ENCODE peak calls at places on chromosome 15, in four cellular contexts. E, U, Z and B are unnamed samples.

GRCh38 chr15:95410757-95411156 is 919.7 kb upstream of the NR2F2 start:
- DNase-seq in Z (no peak), E (peak), U (no peak), B (no peak)

GRCh38 chr15:82646250-82647044 is 716 bp downstream of the CPEB1 start:
- DNase-seq in Z (no peak), E (peak), U (no peak), B (peak)

GRCh38 chr15:43469867-43470266 is 23.1 kb downstream of the TP53BP1 start:
- DNase-seq in Z (no peak), U (no peak), E (peak), B (no peak)

GRCh38 chr15:77544162-77544561 is 88.5 kb downstream of the LINGO1 start:
- DNase-seq in E (no peak), Z (no peak), U (no peak), B (no peak)

GRCh38 chr15:85831415-85832113 is 36.8 kb upstream of the KLHL25 start:
- DNase-seq in U (peak), Z (no peak), E (peak), B (peak)

GRCh38 chr15:31801152-31801551 is 229.2 kb upstream of the CHRNA7 start:
- DNase-seq in U (no peak), Z (no peak), E (no peak), B (no peak)

GRCh38 chr15:67039349-67040075 is 25.9 kb upstream of the SMAD3 start:
- DNase-seq in E (peak), U (no peak), Z (no peak), B (peak)

GRCh38 chr15:33866101-33866737 is 102.1 kb upstream of the CHRM5 start:
- DNase-seq in Z (no peak), U (no peak), E (no peak), B (no peak)

GRCh38 chr15:41559489-41560177 is 621 bp downstream of the TYRO3 start:
- DNase-seq in Z (no peak), U (no peak), E (peak), B (no peak)

GRCh38 chr15:76368135-76368588 is 31.6 kb downstream of the ISL2 start:
- DNase-seq in Z (no peak), E (no peak), U (no peak), B (no peak)

GRCh38 chr15:59294574-59294960 is 78.1 kb downstream of the MYO1E start:
- DNase-seq in E (no peak), Z (no peak), U (no peak), B (no peak)

GRCh38 chr15:67033521-67033920 is 31.9 kb upstream of the SMAD3 start:
- DNase-seq in U (no peak), Z (no peak), E (no peak), B (peak)

GRCh38 chr15:88878720-88879184 is 16.6 kb downstream of the HAPLN3 start:
- DNase-seq in U (peak), Z (no peak), E (peak), B (peak)

GRCh38 chr15:64146520-64146884 is 5.0 kb upstream of the SNX22 start:
- DNase-seq in E (no peak), U (no peak), Z (no peak), B (no peak)

GRCh38 chr15:35697549-35698299 is 151.8 kb upstream of the DPH6 start:
- DNase-seq in E (no peak), U (no peak), Z (no peak), B (no peak)

GRCh38 chr15:91944334-91944733 is 90.8 kb downstream of the SLCO3A1 start:
- DNase-seq in E (no peak), U (no peak), Z (no peak), B (no peak)
- TF ChIP-seq ETV6 in E (no peak), U (no peak), Z (no peak), B (no peak)

DNA sequence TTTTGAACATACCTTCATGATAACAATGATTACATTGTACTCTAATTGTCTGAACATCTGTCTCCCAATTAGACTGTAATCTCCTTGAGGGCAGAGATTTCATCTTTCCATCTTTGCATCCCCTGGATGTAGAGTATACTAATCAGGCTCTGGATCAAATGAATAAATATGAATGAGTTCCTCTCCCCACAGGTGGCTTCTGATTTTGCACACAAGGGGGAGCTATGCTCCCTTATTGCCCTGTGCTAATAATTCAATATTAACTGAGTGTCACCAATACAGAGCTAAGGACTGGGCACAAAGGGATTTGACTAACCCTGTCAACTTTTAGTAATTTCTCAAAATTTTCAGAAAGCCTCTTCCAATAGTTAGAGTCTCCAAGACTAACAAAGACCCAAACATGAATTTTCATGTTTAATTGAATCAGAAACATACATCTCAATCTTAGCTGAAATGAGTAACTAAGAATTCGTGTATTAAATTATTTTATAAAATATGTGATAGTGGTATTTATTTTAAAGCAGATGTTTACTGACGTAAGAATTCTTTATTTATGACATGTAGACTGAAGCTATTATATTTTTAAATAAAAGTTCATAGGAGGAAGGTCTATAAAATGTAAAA is 3.0 kb downstream of the DUOXA1 start:
- DNase-seq in E (peak), U (peak), Z (no peak), B (no peak)
- TF ChIP-seq ETV6 in E (no peak), U (no peak), Z (no peak), B (no peak)

GRCh38 chr15:25512957-25513356 is 74.1 kb upstream of the UBE3A start:
- DNase-seq in E (no peak), U (no peak), Z (no peak), B (no peak)
- TF ChIP-seq ETV6 in E (no peak), U (no peak), Z (no peak), B (no peak)

GRCh38 chr15:70715840-70716510 is 47.4 kb downstream of the UACA start:
- DNase-seq in E (no peak), Z (no peak), U (no peak), B (no peak)
- TF ChIP-seq ETV6 in E (no peak), Z (no peak), U (no peak), B (no peak)

DNA sequence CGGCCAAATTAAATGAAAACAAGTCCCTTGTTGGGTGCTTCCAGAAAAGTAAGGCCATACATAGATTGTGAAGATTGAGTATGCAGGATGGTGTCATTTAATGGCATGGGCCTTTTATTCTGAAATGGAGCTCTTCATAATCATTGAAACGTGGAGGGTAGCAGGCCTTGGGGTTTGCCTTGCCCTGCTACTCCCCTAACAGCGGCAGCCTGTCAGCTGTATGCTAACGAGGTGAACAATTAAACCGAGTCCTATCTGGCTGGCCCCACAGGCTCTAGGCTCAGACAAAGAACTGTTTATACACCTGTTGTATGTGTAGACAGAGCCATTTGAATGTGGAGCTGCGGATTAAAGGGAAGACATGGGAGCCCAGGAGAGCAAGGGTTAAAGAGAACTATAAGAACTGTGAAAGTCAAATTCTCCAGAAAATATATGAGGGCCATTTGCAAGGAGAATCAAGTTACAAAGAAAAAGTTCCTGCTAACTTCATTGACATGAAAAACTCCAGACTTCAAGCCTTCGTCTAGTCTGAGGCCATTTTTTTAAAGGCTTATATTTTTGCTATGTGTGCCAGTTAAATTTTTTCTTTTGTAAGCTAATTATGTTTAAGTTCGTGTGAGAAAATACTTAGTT is 116.7 kb upstream of the CGNL1 start:
- DNase-seq in E (no peak), U (no peak), Z (peak), B (peak)
- TF ChIP-seq ETV6 in E (no peak), U (no peak), Z (no peak), B (no peak)

GRCh38 chr15:72688697-72689096 is 2.7 kb downstream of the BBS4 start:
- DNase-seq in E (no peak), Z (no peak), U (no peak), B (no peak)

GRCh38 chr15:72682772-72683171 is 3.2 kb downstream of the HIGD2B start:
- DNase-seq in Z (no peak), U (no peak), E (no peak), B (no peak)

GRCh38 chr15:72680931-72681330 is 5.1 kb downstream of the HIGD2B start:
- DNase-seq in E (no peak), U (no peak), Z (no peak), B (no peak)

GRCh38 chr15:72685925-72686794 is at the start of the genes BBS4 and HIGD2B:
- DNase-seq in E (peak), U (peak), Z (peak), B (peak)

DNA sequence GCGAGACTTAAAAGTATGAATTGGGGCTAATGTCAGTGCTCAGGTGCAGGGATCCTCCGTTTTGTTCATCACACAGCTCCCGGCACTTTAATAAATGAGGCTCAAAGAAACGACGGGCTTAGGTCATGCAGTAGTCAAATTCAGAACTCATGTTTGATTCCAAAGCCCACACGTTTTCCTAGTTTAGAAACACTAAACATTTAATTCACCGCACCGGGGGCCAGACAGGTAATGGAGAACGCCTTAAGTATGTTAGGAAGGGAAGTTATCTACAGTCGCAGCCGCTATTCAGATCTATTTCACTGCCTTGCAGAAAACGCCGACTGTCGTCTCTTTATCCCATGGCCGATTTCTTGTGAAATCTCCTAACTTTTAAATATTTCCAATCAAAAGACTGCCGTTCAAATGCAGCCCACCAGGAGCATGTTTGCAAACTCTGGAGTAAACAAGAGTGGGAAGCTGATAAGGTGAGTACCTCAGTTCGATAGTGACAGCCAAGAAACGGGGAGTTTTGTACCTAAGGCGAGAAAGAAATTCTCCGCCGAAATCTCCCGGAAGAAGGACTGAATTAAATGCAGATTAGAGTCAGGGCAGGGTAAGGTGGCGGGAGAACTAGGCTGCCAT is 569 bp downstream of the HIGD2B start:
- DNase-seq in Z (no peak), E (no peak), U (peak), B (no peak)
- TF ChIP-seq ETV6 in Z (no peak), E (no peak), U (no peak), B (no peak)